ENCODE peak calls at places on chromosomes 4 and X, in eight cellular contexts. One of them, this sample, is unnamed.

GRCh38 chr4:37935026-37935425 is 25.2 kb upstream of the PTTG2 start:
- DNase-seq in MM.1S: no peak
- DNase-seq in OCI-LY7: no peak
- DNase-seq in AG09309: no peak
- DNase-seq in osteocyte: no peak
- DNase-seq in nephron progenitor cell: no peak
- DNase-seq in Calu3: no peak
- DNase-seq in sigmoid colon: no peak
- DNase-seq in this sample: no peak

GRCh38 chrX:10726647-10727046 is 106.3 kb upstream of the MID1 start:
- DNase-seq in MM.1S: peak; percentile 38
- DNase-seq in OCI-LY7: no peak
- DNase-seq in AG09309: peak; percentile 66
- DNase-seq in osteocyte: no peak
- DNase-seq in nephron progenitor cell: no peak
- DNase-seq in Calu3: no peak
- DNase-seq in sigmoid colon: no peak
- DNase-seq in this sample: no peak

GRCh38 chr4:79049840-79050520 is 110.7 kb upstream of the PAQR3 start:
- DNase-seq in MM.1S: no peak
- DNase-seq in OCI-LY7: no peak
- DNase-seq in AG09309: no peak
- DNase-seq in osteocyte: no peak
- DNase-seq in nephron progenitor cell: no peak
- DNase-seq in Calu3: peak; percentile 15
- DNase-seq in sigmoid colon: peak; percentile 81
- DNase-seq in this sample: no peak

GRCh38 chr4:61462451-61463326 is 262.6 kb downstream of the ADGRL3 start:
- DNase-seq in MM.1S: no peak
- DNase-seq in OCI-LY7: no peak
- DNase-seq in AG09309: no peak
- DNase-seq in osteocyte: no peak
- DNase-seq in nephron progenitor cell: no peak
- DNase-seq in Calu3: peak; percentile 6
- DNase-seq in sigmoid colon: no peak
- DNase-seq in this sample: no peak

GRCh38 chrX:106363214-106363613 is 195.1 kb downstream of the PWWP3B start:
- DNase-seq in MM.1S: no peak
- DNase-seq in OCI-LY7: no peak
- DNase-seq in AG09309: no peak
- DNase-seq in osteocyte: no peak
- DNase-seq in nephron progenitor cell: no peak
- DNase-seq in Calu3: no peak
- DNase-seq in sigmoid colon: no peak
- DNase-seq in this sample: no peak

GRCh38 chrX:115226929-115227328 is 7.0 kb downstream of the LRCH2 start:
- DNase-seq in MM.1S: peak; percentile 62
- DNase-seq in OCI-LY7: peak; percentile 0
- DNase-seq in AG09309: peak; percentile 5
- DNase-seq in osteocyte: no peak
- DNase-seq in nephron progenitor cell: no peak
- DNase-seq in Calu3: peak; percentile 25
- DNase-seq in sigmoid colon: no peak
- DNase-seq in this sample: no peak

GRCh38 chrX:10922158-10922557 is 189.0 kb upstream of the HCCS start:
- DNase-seq in MM.1S: no peak
- DNase-seq in OCI-LY7: no peak
- DNase-seq in AG09309: peak; percentile 63
- DNase-seq in osteocyte: no peak
- DNase-seq in nephron progenitor cell: no peak
- DNase-seq in Calu3: peak; percentile 6
- DNase-seq in sigmoid colon: no peak
- DNase-seq in this sample: no peak

GRCh38 chr4:152352215-152352614 is 183.7 kb downstream of the FBXW7 start:
- DNase-seq in MM.1S: no peak
- DNase-seq in OCI-LY7: no peak
- DNase-seq in AG09309: no peak
- DNase-seq in osteocyte: no peak
- DNase-seq in nephron progenitor cell: no peak
- DNase-seq in Calu3: no peak
- DNase-seq in sigmoid colon: no peak
- DNase-seq in this sample: no peak

GRCh38 chrX:71885099-71885498 is 25.5 kb upstream of the NHSL2 start:
- DNase-seq in MM.1S: no peak
- DNase-seq in OCI-LY7: no peak
- DNase-seq in AG09309: no peak
- DNase-seq in osteocyte: no peak
- DNase-seq in nephron progenitor cell: no peak
- DNase-seq in Calu3: no peak
- DNase-seq in sigmoid colon: no peak
- DNase-seq in this sample: no peak

GRCh38 chr4:139229534-139230039 is 50.4 kb downstream of the MGARP start:
- DNase-seq in MM.1S: peak; percentile 67
- DNase-seq in OCI-LY7: peak; percentile 75
- DNase-seq in AG09309: no peak
- DNase-seq in osteocyte: no peak
- DNase-seq in nephron progenitor cell: no peak
- DNase-seq in Calu3: peak; percentile 8
- DNase-seq in sigmoid colon: no peak
- DNase-seq in this sample: peak; percentile 55

GRCh38 chr4:38670061-38670894 is 6.3 kb downstream of the KLF3 start:
- DNase-seq in MM.1S: no peak
- DNase-seq in OCI-LY7: no peak
- DNase-seq in AG09309: no peak
- DNase-seq in osteocyte: no peak
- DNase-seq in nephron progenitor cell: no peak
- DNase-seq in Calu3: no peak
- DNase-seq in sigmoid colon: no peak
- DNase-seq in this sample: no peak

GRCh38 chrX:150049647-150050046 is 111.4 kb upstream of the EOLA2 start:
- DNase-seq in MM.1S: no peak
- DNase-seq in OCI-LY7: no peak
- DNase-seq in AG09309: no peak
- DNase-seq in osteocyte: no peak
- DNase-seq in nephron progenitor cell: no peak
- DNase-seq in Calu3: no peak
- DNase-seq in sigmoid colon: no peak
- DNase-seq in this sample: no peak

GRCh38 chrX:139506318-139506717 is 24.2 kb upstream of the F9 start:
- DNase-seq in MM.1S: no peak
- DNase-seq in OCI-LY7: no peak
- DNase-seq in AG09309: no peak
- DNase-seq in osteocyte: no peak
- DNase-seq in nephron progenitor cell: no peak
- DNase-seq in Calu3: no peak
- DNase-seq in sigmoid colon: no peak
- DNase-seq in this sample: no peak

GRCh38 chr4:169663894-169664293 is 43.5 kb downstream of the CLCN3 start:
- DNase-seq in MM.1S: no peak
- DNase-seq in OCI-LY7: no peak
- DNase-seq in AG09309: no peak
- DNase-seq in osteocyte: no peak
- DNase-seq in nephron progenitor cell: no peak
- DNase-seq in Calu3: peak; percentile 3
- DNase-seq in sigmoid colon: no peak
- DNase-seq in this sample: no peak

GRCh38 chrX:30196322-30196721 is 19.0 kb upstream of the MAGEB2 start:
- DNase-seq in MM.1S: peak; percentile 17
- DNase-seq in OCI-LY7: peak; percentile 0
- DNase-seq in AG09309: no peak
- DNase-seq in osteocyte: no peak
- DNase-seq in nephron progenitor cell: no peak
- DNase-seq in Calu3: no peak
- DNase-seq in sigmoid colon: no peak
- DNase-seq in this sample: no peak

GRCh38 chr4:61540944-61541343 is 340.8 kb downstream of the ADGRL3 start:
- DNase-seq in MM.1S: peak; percentile 66
- DNase-seq in OCI-LY7: no peak
- DNase-seq in AG09309: no peak
- DNase-seq in osteocyte: no peak
- DNase-seq in nephron progenitor cell: no peak
- DNase-seq in Calu3: peak; percentile 28
- DNase-seq in sigmoid colon: no peak
- DNase-seq in this sample: no peak

GRCh38 chr4:76459291-76459723 is 24.3 kb downstream of the SHROOM3 start:
- DNase-seq in MM.1S: no peak
- DNase-seq in OCI-LY7: no peak
- DNase-seq in AG09309: peak; percentile 29
- DNase-seq in osteocyte: no peak
- DNase-seq in nephron progenitor cell: peak; percentile 12
- DNase-seq in Calu3: no peak
- DNase-seq in sigmoid colon: no peak
- DNase-seq in this sample: no peak

GRCh38 chrX:31383991-31384390 is 312.1 kb upstream of the FTHL17 start:
- DNase-seq in MM.1S: no peak
- DNase-seq in OCI-LY7: no peak
- DNase-seq in AG09309: no peak
- DNase-seq in osteocyte: no peak
- DNase-seq in nephron progenitor cell: no peak
- DNase-seq in Calu3: no peak
- DNase-seq in sigmoid colon: no peak
- DNase-seq in this sample: no peak

GRCh38 chr4:104677122-104677521 is 182.4 kb upstream of the CXXC4 start:
- DNase-seq in MM.1S: no peak
- DNase-seq in OCI-LY7: no peak
- DNase-seq in AG09309: no peak
- DNase-seq in osteocyte: no peak
- DNase-seq in nephron progenitor cell: no peak
- DNase-seq in Calu3: peak; percentile 3
- DNase-seq in sigmoid colon: no peak
- DNase-seq in this sample: no peak

GRCh38 chrX:51332188-51332942 is at the start of gene NUDT10:
- DNase-seq in MM.1S: no peak
- DNase-seq in OCI-LY7: no peak
- DNase-seq in AG09309: no peak
- DNase-seq in osteocyte: peak; percentile 87
- DNase-seq in nephron progenitor cell: peak; percentile 86
- DNase-seq in Calu3: no peak
- DNase-seq in sigmoid colon: peak; percentile 74
- DNase-seq in this sample: peak; percentile 26

GRCh38 chr4:156676116-156676851 is 295.3 kb downstream of the PDGFC start:
- DNase-seq in MM.1S: no peak
- DNase-seq in OCI-LY7: no peak
- DNase-seq in AG09309: no peak
- DNase-seq in osteocyte: no peak
- DNase-seq in nephron progenitor cell: no peak
- DNase-seq in Calu3: no peak
- DNase-seq in sigmoid colon: no peak
- DNase-seq in this sample: no peak

GRCh38 chrX:104335765-104336164 is 81.0 kb upstream of the ESX1 start:
- DNase-seq in MM.1S: no peak
- DNase-seq in OCI-LY7: no peak
- DNase-seq in AG09309: peak; percentile 68
- DNase-seq in osteocyte: no peak
- DNase-seq in nephron progenitor cell: no peak
- DNase-seq in Calu3: no peak
- DNase-seq in sigmoid colon: no peak
- DNase-seq in this sample: no peak

GRCh38 chr4:119025916-119026661 is 109.5 kb upstream of the MYOZ2 start:
- DNase-seq in MM.1S: no peak
- DNase-seq in OCI-LY7: no peak
- DNase-seq in AG09309: peak; percentile 90
- DNase-seq in osteocyte: no peak
- DNase-seq in nephron progenitor cell: no peak
- DNase-seq in Calu3: peak; percentile 11
- DNase-seq in sigmoid colon: peak; percentile 89
- DNase-seq in this sample: no peak

GRCh38 chrX:143648705-143649104 is 12.8 kb upstream of the SLITRK4 start:
- DNase-seq in MM.1S: peak; percentile 81
- DNase-seq in OCI-LY7: peak; percentile 0
- DNase-seq in AG09309: no peak
- DNase-seq in osteocyte: no peak
- DNase-seq in nephron progenitor cell: no peak
- DNase-seq in Calu3: no peak
- DNase-seq in sigmoid colon: no peak
- DNase-seq in this sample: no peak

GRCh38 chr4:7806724-7807123 is 132.9 kb downstream of the AFAP1 start:
- DNase-seq in MM.1S: no peak
- DNase-seq in OCI-LY7: no peak
- DNase-seq in AG09309: no peak
- DNase-seq in osteocyte: no peak
- DNase-seq in nephron progenitor cell: no peak
- DNase-seq in Calu3: no peak
- DNase-seq in sigmoid colon: no peak
- DNase-seq in this sample: no peak

GRCh38 chr4:142211444-142211843 is 575.1 kb downstream of the IL15 start:
- DNase-seq in MM.1S: no peak
- DNase-seq in OCI-LY7: no peak
- DNase-seq in AG09309: no peak
- DNase-seq in osteocyte: no peak
- DNase-seq in nephron progenitor cell: no peak
- DNase-seq in Calu3: no peak
- DNase-seq in sigmoid colon: no peak
- DNase-seq in this sample: no peak
- TF ChIP-seq CTCF in MM.1S: no peak
- TF ChIP-seq CTCF in OCI-LY7: no peak
- TF ChIP-seq CTCF in AG09309: no peak
- TF ChIP-seq CTCF in osteocyte: no peak
- TF ChIP-seq CTCF in nephron progenitor cell: no peak
- TF ChIP-seq CTCF in Calu3: no peak
- TF ChIP-seq CTCF in sigmoid colon: no peak
- TF ChIP-seq CTCF in this sample: no peak

GRCh38 chr4:66169341-66169740 is 499.1 kb upstream of the EPHA5 start:
- DNase-seq in MM.1S: no peak
- DNase-seq in OCI-LY7: no peak
- DNase-seq in AG09309: no peak
- DNase-seq in osteocyte: no peak
- DNase-seq in nephron progenitor cell: no peak
- DNase-seq in Calu3: no peak
- DNase-seq in sigmoid colon: no peak
- DNase-seq in this sample: no peak
- TF ChIP-seq CTCF in MM.1S: no peak
- TF ChIP-seq CTCF in OCI-LY7: no peak
- TF ChIP-seq CTCF in AG09309: peak; percentile 37
- TF ChIP-seq CTCF in osteocyte: peak; percentile 53
- TF ChIP-seq CTCF in nephron progenitor cell: peak; percentile 21
- TF ChIP-seq CTCF in Calu3: no peak
- TF ChIP-seq CTCF in sigmoid colon: no peak
- TF ChIP-seq CTCF in this sample: no peak

GRCh38 chrX:47650164-47651042 is at the start of gene ELK1:
- DNase-seq in MM.1S: peak; percentile 95
- DNase-seq in OCI-LY7: peak; percentile 96
- DNase-seq in AG09309: peak; percentile 93
- DNase-seq in osteocyte: peak; percentile 98
- DNase-seq in nephron progenitor cell: peak; percentile 88
- DNase-seq in Calu3: peak; percentile 94
- DNase-seq in sigmoid colon: peak; percentile 99
- DNase-seq in this sample: peak; percentile 88
- TF ChIP-seq CTCF in MM.1S: no peak
- TF ChIP-seq CTCF in OCI-LY7: no peak
- TF ChIP-seq CTCF in AG09309: no peak
- TF ChIP-seq CTCF in osteocyte: no peak
- TF ChIP-seq CTCF in nephron progenitor cell: no peak
- TF ChIP-seq CTCF in Calu3: no peak
- TF ChIP-seq CTCF in sigmoid colon: no peak
- TF ChIP-seq CTCF in this sample: peak; percentile 5

GRCh38 chrX:132612990-132613564 is 124.2 kb upstream of the MBNL3 start:
- DNase-seq in MM.1S: peak; percentile 22
- DNase-seq in OCI-LY7: peak; percentile 49
- DNase-seq in AG09309: no peak
- DNase-seq in osteocyte: no peak
- DNase-seq in nephron progenitor cell: peak; percentile 62
- DNase-seq in Calu3: peak; percentile 68
- DNase-seq in sigmoid colon: no peak
- DNase-seq in this sample: peak; percentile 7
- TF ChIP-seq CTCF in MM.1S: peak; percentile 72
- TF ChIP-seq CTCF in OCI-LY7: peak; percentile 75
- TF ChIP-seq CTCF in AG09309: peak; percentile 67
- TF ChIP-seq CTCF in osteocyte: peak; percentile 78
- TF ChIP-seq CTCF in nephron progenitor cell: peak; percentile 75
- TF ChIP-seq CTCF in Calu3: peak; percentile 44
- TF ChIP-seq CTCF in sigmoid colon: peak; percentile 15
- TF ChIP-seq CTCF in this sample: peak; percentile 76